ENCODE peak calls at places on chromosomes 3 and 15, in nine cellular contexts. C is BE2C, P is GM12864, T is AML-193, E is cardiac septum, H is myocyte, K is OCI-LY7, I is H4, Q is T-helper 9 cell. U is an unnamed sample.

GRCh38 chr3:37696661-37697060 is 165.0 kb upstream of the CTDSPL start:
- DNase-seq in H (no peak), Q (no peak), I (no peak), C (no peak), T (no peak), P (no peak), E (no peak), K (no peak), U (no peak)

GRCh38 chr3:153163349-153164008 is 1.5 kb downstream of the RAP2B start:
- DNase-seq in T (no peak), Q (no peak), K (peak; percentile 35), I (peak; percentile 27), H (peak; percentile 46), C (no peak), P (no peak), E (no peak), U (no peak)

GRCh38 chr15:55774113-55774970 is 31.4 kb upstream of the PRTG start:
- DNase-seq in I (no peak), H (peak; percentile 69), C (peak; percentile 69), Q (peak; percentile 10), E (no peak), T (peak; percentile 9), K (peak; percentile 43), P (no peak), U (no peak)

GRCh38 chr3:138049157-138049919 is 39.4 kb downstream of the CLDN18 start:
- DNase-seq in E (no peak), Q (no peak), T (no peak), K (no peak), P (no peak), C (no peak), I (no peak), H (no peak), U (no peak)

GRCh38 chr15:41978534-41978933 is 6.2 kb upstream of the EHD4 start:
- DNase-seq in K (no peak), E (no peak), C (no peak), P (no peak), H (no peak), I (no peak), T (no peak), Q (no peak), U (no peak)

GRCh38 chr15:50675524-50676144 is 11.0 kb downstream of the TRPM7 start:
- DNase-seq in P (no peak), Q (no peak), H (peak; percentile 53), C (no peak), E (no peak), K (peak; percentile 25), I (no peak), T (peak; percentile 21), U (no peak)

GRCh38 chr15:64182859-64183258 is 20.0 kb upstream of the PPIB start:
- DNase-seq in P (no peak), I (no peak), Q (no peak), K (no peak), H (no peak), E (no peak), C (no peak), T (no peak), U (no peak)

GRCh38 chr3:126996905-126997304 is 14.0 kb downstream of the PLXNA1 start:
- DNase-seq in H (peak; percentile 93), T (no peak), E (no peak), Q (no peak), C (no peak), P (no peak), I (no peak), K (no peak), U (no peak)

GRCh38 chr15:40160021-40160420 is 848 bp upstream of the BUB1B start:
- DNase-seq in I (no peak), K (no peak), E (no peak), T (no peak), Q (no peak), P (no peak), C (no peak), H (no peak), U (no peak)

GRCh38 chr15:86624261-86625036 is 544.8 kb downstream of the AGBL1 start:
- DNase-seq in C (peak; percentile 49), T (no peak), H (peak; percentile 99), E (peak; percentile 85), I (peak; percentile 96), P (no peak), K (peak; percentile 1), Q (peak; percentile 24), U (peak; percentile 98)

U was measured in RWPE2.